ENCODE peak calls at places on chromosomes 3 and 15, in seven cellular contexts. One of them, this sample, is unnamed.

GRCh38 chr15:27696530-27696929 is 402.6 kb downstream of the OCA2 start:
- DNase-seq in NAMALWA: no peak
- DNase-seq in NCI-H446: no peak
- DNase-seq in T-cell: no peak
- DNase-seq in stimulated activated naive CD4-positive, alpha-beta T cell: no peak
- DNase-seq in stimulated activated CD4-positive, alpha-beta T cell treated with anti-CD3 and anti-CD28 coated beads, Interleukin-15, amount 100 ng/mL, for 24 hours: no peak
- DNase-seq in NCI-H1694 treated with DMSO at 0.1 percent for 48 hours: no peak
- DNase-seq in this sample: no peak

GRCh38 chr3:80676869-80677268 is 909.1 kb upstream of the ROBO1 start:
- DNase-seq in NAMALWA: no peak
- DNase-seq in NCI-H446: no peak
- DNase-seq in T-cell: no peak
- DNase-seq in stimulated activated naive CD4-positive, alpha-beta T cell: no peak
- DNase-seq in stimulated activated CD4-positive, alpha-beta T cell treated with anti-CD3 and anti-CD28 coated beads, Interleukin-15, amount 100 ng/mL, for 24 hours: no peak
- DNase-seq in NCI-H1694 treated with DMSO at 0.1 percent for 48 hours: no peak
- DNase-seq in this sample: no peak

GRCh38 chr3:9105421-9105820 is 142.1 kb upstream of the RAD18 start:
- DNase-seq in NAMALWA: no peak
- DNase-seq in NCI-H446: no peak
- DNase-seq in T-cell: no peak
- DNase-seq in stimulated activated naive CD4-positive, alpha-beta T cell: no peak
- DNase-seq in stimulated activated CD4-positive, alpha-beta T cell treated with anti-CD3 and anti-CD28 coated beads, Interleukin-15, amount 100 ng/mL, for 24 hours: no peak
- DNase-seq in NCI-H1694 treated with DMSO at 0.1 percent for 48 hours: no peak
- DNase-seq in this sample: no peak

GRCh38 chr3:164222200-164222599 is 856.1 kb downstream of the SI start:
- DNase-seq in NAMALWA: no peak
- DNase-seq in NCI-H446: peak
- DNase-seq in T-cell: no peak
- DNase-seq in stimulated activated naive CD4-positive, alpha-beta T cell: no peak
- DNase-seq in stimulated activated CD4-positive, alpha-beta T cell treated with anti-CD3 and anti-CD28 coated beads, Interleukin-15, amount 100 ng/mL, for 24 hours: no peak
- DNase-seq in NCI-H1694 treated with DMSO at 0.1 percent for 48 hours: peak
- DNase-seq in this sample: no peak

GRCh38 chr3:126098391-126098858 is 14.5 kb upstream of the SLC41A3 start:
- DNase-seq in NAMALWA: no peak
- DNase-seq in NCI-H446: no peak
- DNase-seq in T-cell: no peak
- DNase-seq in stimulated activated naive CD4-positive, alpha-beta T cell: no peak
- DNase-seq in stimulated activated CD4-positive, alpha-beta T cell treated with anti-CD3 and anti-CD28 coated beads, Interleukin-15, amount 100 ng/mL, for 24 hours: no peak
- DNase-seq in NCI-H1694 treated with DMSO at 0.1 percent for 48 hours: no peak
- DNase-seq in this sample: no peak

GRCh38 chr3:45647148-45647619 is 42.0 kb upstream of the SACM1L start:
- DNase-seq in NAMALWA: no peak
- DNase-seq in NCI-H446: peak
- DNase-seq in T-cell: no peak
- DNase-seq in stimulated activated naive CD4-positive, alpha-beta T cell: no peak
- DNase-seq in stimulated activated CD4-positive, alpha-beta T cell treated with anti-CD3 and anti-CD28 coated beads, Interleukin-15, amount 100 ng/mL, for 24 hours: no peak
- DNase-seq in NCI-H1694 treated with DMSO at 0.1 percent for 48 hours: no peak
- DNase-seq in this sample: peak

GRCh38 chr15:56249080-56249479 is 5.4 kb upstream of the RFX7 start:
- DNase-seq in NAMALWA: peak
- DNase-seq in NCI-H446: peak
- DNase-seq in T-cell: no peak
- DNase-seq in stimulated activated naive CD4-positive, alpha-beta T cell: no peak
- DNase-seq in stimulated activated CD4-positive, alpha-beta T cell treated with anti-CD3 and anti-CD28 coated beads, Interleukin-15, amount 100 ng/mL, for 24 hours: no peak
- DNase-seq in NCI-H1694 treated with DMSO at 0.1 percent for 48 hours: peak
- DNase-seq in this sample: peak

GRCh38 chr15:90035835-90036220 is 34.7 kb downstream of the ZNF710 start:
- DNase-seq in NAMALWA: no peak
- DNase-seq in NCI-H446: no peak
- DNase-seq in T-cell: no peak
- DNase-seq in stimulated activated naive CD4-positive, alpha-beta T cell: no peak
- DNase-seq in stimulated activated CD4-positive, alpha-beta T cell treated with anti-CD3 and anti-CD28 coated beads, Interleukin-15, amount 100 ng/mL, for 24 hours: no peak
- DNase-seq in NCI-H1694 treated with DMSO at 0.1 percent for 48 hours: no peak
- DNase-seq in this sample: peak

GRCh38 chr3:64684715-64685261 is 3.0 kb downstream of the ADAMTS9 start:
- DNase-seq in NAMALWA: no peak
- DNase-seq in NCI-H446: no peak
- DNase-seq in T-cell: no peak
- DNase-seq in stimulated activated naive CD4-positive, alpha-beta T cell: no peak
- DNase-seq in stimulated activated CD4-positive, alpha-beta T cell treated with anti-CD3 and anti-CD28 coated beads, Interleukin-15, amount 100 ng/mL, for 24 hours: no peak
- DNase-seq in NCI-H1694 treated with DMSO at 0.1 percent for 48 hours: no peak
- DNase-seq in this sample: no peak

GRCh38 chr15:88905576-88905975 is 7.6 kb downstream of the MFGE8 start:
- DNase-seq in NAMALWA: no peak
- DNase-seq in NCI-H446: no peak
- DNase-seq in T-cell: no peak
- DNase-seq in stimulated activated naive CD4-positive, alpha-beta T cell: no peak
- DNase-seq in stimulated activated CD4-positive, alpha-beta T cell treated with anti-CD3 and anti-CD28 coated beads, Interleukin-15, amount 100 ng/mL, for 24 hours: no peak
- DNase-seq in NCI-H1694 treated with DMSO at 0.1 percent for 48 hours: no peak
- DNase-seq in this sample: no peak

GRCh38 chr3:94173667-94174434 is 111.0 kb downstream of the NSUN3 start:
- DNase-seq in NAMALWA: no peak
- DNase-seq in NCI-H446: no peak
- DNase-seq in T-cell: no peak
- DNase-seq in stimulated activated naive CD4-positive, alpha-beta T cell: no peak
- DNase-seq in stimulated activated CD4-positive, alpha-beta T cell treated with anti-CD3 and anti-CD28 coated beads, Interleukin-15, amount 100 ng/mL, for 24 hours: no peak
- DNase-seq in NCI-H1694 treated with DMSO at 0.1 percent for 48 hours: no peak
- DNase-seq in this sample: no peak

GRCh38 chr3:131705099-131705498 is 202.3 kb upstream of the MRPL3 start:
- DNase-seq in NAMALWA: no peak
- DNase-seq in NCI-H446: no peak
- DNase-seq in T-cell: no peak
- DNase-seq in stimulated activated naive CD4-positive, alpha-beta T cell: no peak
- DNase-seq in stimulated activated CD4-positive, alpha-beta T cell treated with anti-CD3 and anti-CD28 coated beads, Interleukin-15, amount 100 ng/mL, for 24 hours: no peak
- DNase-seq in NCI-H1694 treated with DMSO at 0.1 percent for 48 hours: no peak
- DNase-seq in this sample: no peak

GRCh38 chr3:147945968-147946519 is 536.9 kb downstream of the ZIC1 start:
- DNase-seq in NAMALWA: peak
- DNase-seq in NCI-H446: peak
- DNase-seq in T-cell: no peak
- DNase-seq in stimulated activated naive CD4-positive, alpha-beta T cell: no peak
- DNase-seq in stimulated activated CD4-positive, alpha-beta T cell treated with anti-CD3 and anti-CD28 coated beads, Interleukin-15, amount 100 ng/mL, for 24 hours: no peak
- DNase-seq in NCI-H1694 treated with DMSO at 0.1 percent for 48 hours: no peak
- DNase-seq in this sample: peak

This sample was measured in NB4.